ENCODE peak calls at places on chromosomes 4 and X, in four cellular contexts. S is Jurkat, Clone E6-1; U is GM06990; C is activated CD4-positive, alpha-beta T cell treated with anti-CD3 and anti-CD28 coated beads for 36 hours. Q is an unnamed sample.

GRCh38 chrX:143319526-143319925 is 197.7 kb downstream of the SPANXN3 start:
- DNase-seq in S (no peak), U (no peak), C (no peak), Q (no peak)

GRCh38 chr4:184450045-184450444 is 24.3 kb downstream of the IRF2 start:
- DNase-seq in S (no peak), U (no peak), C (no peak), Q (no peak)

GRCh38 chr4:163681208-163681821 is 186.8 kb downstream of the TMA16 start:
- DNase-seq in S (peak; percentile 55), U (no peak), C (peak; percentile 13), Q (peak; percentile 65)

GRCh38 chr4:40264995-40265909 is 68.4 kb downstream of the RHOH start:
- DNase-seq in S (peak; percentile 73), U (no peak), C (peak; percentile 62), Q (no peak)

GRCh38 chrX:55119712-55120111 is 30.9 kb downstream of the PAGE2 start:
- DNase-seq in S (no peak), U (no peak), C (no peak), Q (no peak)

GRCh38 chrX:140123446-140123845 is 158.1 kb upstream of the CXorf66 start:
- DNase-seq in S (no peak), U (no peak), C (no peak), Q (no peak)

GRCh38 chr4:87270825-87271224 is 50.4 kb upstream of the KLHL8 start:
- DNase-seq in S (no peak), U (no peak), C (no peak), Q (no peak)

GRCh38 chrX:69189972-69190371 is 24.7 kb upstream of the PJA1 start:
- DNase-seq in S (no peak), U (no peak), C (no peak), Q (no peak)

GRCh38 chr4:17336524-17336941 is 175.4 kb downstream of the QDPR start:
- DNase-seq in S (peak; percentile 82), U (peak; percentile 47), C (peak; percentile 86), Q (no peak)

GRCh38 chr4:144374065-144374464 is 233.5 kb upstream of the GYPA start:
- DNase-seq in S (no peak), U (peak; percentile 65), C (peak; percentile 16), Q (no peak)

GRCh38 chr4:54082168-54082567 is 17.8 kb upstream of the CHIC2 start:
- DNase-seq in S (no peak), U (no peak), C (no peak), Q (no peak)

GRCh38 chr4:23324291-23324690 is 565.6 kb downstream of the PPARGC1A start:
- DNase-seq in S (no peak), U (no peak), C (no peak), Q (no peak)

GRCh38 chrX:153777261-153778090 is 3.4 kb upstream of the SRPK3 start:
- DNase-seq in S (no peak), U (no peak), C (peak; percentile 0), Q (no peak)

GRCh38 chr4:112181358-112182000 is 36.2 kb downstream of the FAM241A start:
- DNase-seq in S (no peak), U (no peak), C (no peak), Q (no peak)

GRCh38 chrX:84907324-84907946 is 96.2 kb upstream of the APOOL start:
- DNase-seq in S (no peak), U (no peak), C (no peak), Q (no peak)

GRCh38 chr4:10529256-10529890 is 72.1 kb upstream of the ZNF518B start:
- DNase-seq in S (no peak), U (no peak), C (no peak), Q (no peak)

GRCh38 chrX:1535241-1536041 is 1.5 kb downstream of the P2RY8 start:
- DNase-seq in S (peak; percentile 49), U (peak; percentile 79), C (peak; percentile 79), Q (peak; percentile 55)

Q was measured in naive B cell.